ENCODE peak calls at places on chromosomes 13 and 19, in ten cellular contexts. S, E, H, K, Q, C, U, W, V and F are unnamed samples.

GRCh38 chr13:81487151-81487550 is 1146.2 kb upstream of the SPRY2 start:
- DNase-seq in K (no peak), S (no peak), W (no peak), V (no peak), Q (peak), C (no peak), E (no peak), U (no peak), H (peak), F (no peak)

GRCh38 chr19:6489278-6490061 is 7.9 kb upstream of the DENND1C start:
- DNase-seq in C (no peak), W (no peak), V (no peak), Q (no peak), K (no peak), S (no peak), H (no peak), E (no peak), U (no peak), F (no peak)

GRCh38 chr13:102901056-102901455 is 55.2 kb downstream of the ERCC5 start:
- DNase-seq in H (no peak), Q (no peak), V (no peak), W (no peak), C (no peak), S (no peak), K (no peak), E (no peak), U (no peak), F (no peak)

GRCh38 chr19:48896191-48896720 is 2.3 kb downstream of the TULP2 start:
- DNase-seq in W (peak), V (no peak), C (peak), Q (peak), S (no peak), K (no peak), E (no peak), U (no peak), H (peak), F (no peak)

GRCh38 chr19:39398297-39398864 is 7.2 kb downstream of the MED29 start:
- DNase-seq in H (peak), W (peak), E (no peak), Q (no peak), V (no peak), K (no peak), U (no peak), S (peak), C (no peak), F (no peak)

GRCh38 chr13:111508164-111508870 is 187.9 kb downstream of the TEX29 start:
- DNase-seq in C (no peak), U (no peak), V (no peak), K (no peak), W (no peak), S (no peak), Q (no peak), H (no peak), E (no peak), F (no peak)

GRCh38 chr19:6674868-6675305 is 4.9 kb upstream of the TNFSF14 start:
- DNase-seq in K (no peak), V (no peak), E (no peak), S (peak), W (peak), Q (peak), U (no peak), C (peak), H (peak), F (no peak)

GRCh38 chr13:51905787-51906186 is 44.0 kb downstream of the CCDC70 start:
- DNase-seq in V (no peak), K (no peak), E (no peak), Q (no peak), W (no peak), U (no peak), C (no peak), H (no peak), S (no peak), F (no peak)

GRCh38 chr19:4327252-4327876 is 11.3 kb downstream of the STAP2 start:
- DNase-seq in C (peak), S (no peak), U (no peak), K (peak), E (no peak), W (peak), H (peak), Q (peak), V (peak), F (peak)

GRCh38 chr13:112110479-112110878 is 43.5 kb downstream of the SOX1 start:
- DNase-seq in K (no peak), Q (no peak), V (no peak), C (no peak), S (no peak), E (no peak), W (no peak), H (no peak), U (no peak), F (no peak)

GRCh38 chr13:68023838-68024581 is 793.9 kb upstream of the PCDH9 start:
- DNase-seq in U (no peak), H (no peak), V (no peak), S (no peak), K (no peak), W (no peak), Q (no peak), C (no peak), E (no peak), F (no peak)

GRCh38 chr13:113086031-113086750 is 19.4 kb upstream of the F7 start:
- DNase-seq in S (no peak), V (no peak), W (no peak), U (no peak), E (no peak), C (peak), Q (peak), K (no peak), H (no peak), F (no peak)

GRCh38 chr19:46303702-46304397 is 7.0 kb downstream of the HIF3A start:
- DNase-seq in U (no peak), V (peak), E (no peak), S (no peak), Q (peak), C (peak), H (peak), K (no peak), W (peak), F (no peak)

GRCh38 chr19:16268676-16269319 is 55.8 kb upstream of the KLF2 start:
- DNase-seq in K (no peak), W (no peak), E (no peak), V (no peak), U (no peak), Q (no peak), S (no peak), C (no peak), H (no peak), F (no peak)

GRCh38 chr13:77386880-77387606 is 60.1 kb upstream of the MYCBP2 start:
- DNase-seq in S (peak), H (peak), U (no peak), E (peak), K (no peak), C (no peak), Q (no peak), V (no peak), W (peak), F (no peak)

GRCh38 chr13:73000027-73000674 is 58.7 kb upstream of the KLF5 start:
- DNase-seq in E (no peak), Q (no peak), S (no peak), U (no peak), H (peak), K (no peak), C (no peak), W (no peak), V (no peak), F (no peak)

GRCh38 chr19:43306097-43306496 is 36.8 kb upstream of the PSG9 start:
- DNase-seq in S (no peak), K (no peak), C (no peak), E (no peak), W (no peak), Q (no peak), U (no peak), H (no peak), V (no peak), F (no peak)

GRCh38 chr13:44404261-44405139 is 30.9 kb downstream of the SERP2 start:
- DNase-seq in K (no peak), H (no peak), V (peak), S (no peak), U (no peak), W (no peak), E (no peak), C (no peak), Q (no peak), F (no peak)

GRCh38 chr19:30692517-30692870 is 320.3 kb downstream of the ZNF536 start:
- DNase-seq in Q (no peak), V (no peak), C (no peak), E (no peak), S (no peak), K (no peak), W (no peak), H (peak), U (no peak), F (no peak)

GRCh38 chr13:98450495-98451167 is 126.3 kb downstream of the STK24 start:
- DNase-seq in Q (no peak), K (no peak), E (no peak), W (peak), H (no peak), S (no peak), U (no peak), C (no peak), V (no peak), F (no peak)

DNA sequence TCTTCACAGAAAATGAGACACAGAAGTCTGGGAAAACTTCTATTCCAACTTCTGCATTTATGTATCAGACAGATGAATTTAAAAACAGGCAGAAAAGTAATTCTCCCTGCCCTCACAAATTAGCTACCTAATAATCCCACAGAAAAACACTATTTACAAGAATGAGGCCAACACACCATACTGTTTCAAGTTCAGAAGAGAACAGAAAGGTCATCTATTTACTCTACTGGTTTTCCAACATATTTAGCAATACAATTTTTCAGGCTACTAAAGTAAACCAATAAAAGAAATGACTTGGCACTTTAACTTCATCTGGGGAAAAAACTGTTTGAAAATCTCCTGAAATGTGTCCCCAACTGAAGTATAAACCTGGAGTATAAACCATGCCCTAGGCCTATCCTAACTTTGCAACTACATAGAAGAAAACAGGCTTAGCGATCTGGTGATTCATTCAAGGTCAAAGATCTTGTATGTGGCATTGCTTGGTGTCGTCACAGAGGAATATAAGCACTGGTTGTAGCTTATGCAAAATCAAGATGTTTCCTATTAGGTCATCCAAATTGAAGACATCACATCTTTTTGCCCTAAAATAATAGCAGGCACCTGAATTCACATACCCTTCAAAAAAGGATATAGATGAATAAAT is 20.1 kb upstream of the EBPL start:
- DNase-seq in H (peak), Q (no peak), U (peak), W (no peak), K (no peak), V (no peak), S (no peak), C (no peak), E (peak), F (no peak)
- TF ChIP-seq CTCF in H (no peak), Q (no peak), U (no peak), W (no peak), K (no peak), V (no peak), S (no peak), C (no peak), E (no peak), F (no peak)

GRCh38 chr19:50607874-50608785 is 31.6 kb downstream of the SYT3 start:
- DNase-seq in U (peak), W (no peak), K (no peak), H (peak), S (peak), V (no peak), Q (peak), E (no peak), C (peak), F (peak)
- TF ChIP-seq CTCF in U (peak), W (no peak), K (no peak), H (peak), S (peak), V (no peak), Q (peak), E (peak), C (peak), F (no peak)

GRCh38 chr13:92901739-92902138 is 324.9 kb upstream of the GPC6 start:
- DNase-seq in Q (no peak), K (no peak), H (no peak), V (no peak), U (no peak), S (no peak), W (no peak), C (no peak), E (no peak), F (no peak)

GRCh38 chr13:92900455-92900854 is 326.2 kb upstream of the GPC6 start:
- DNase-seq in Q (no peak), K (no peak), S (no peak), E (no peak), U (no peak), H (peak), V (no peak), W (no peak), C (no peak), F (no peak)

DNA sequence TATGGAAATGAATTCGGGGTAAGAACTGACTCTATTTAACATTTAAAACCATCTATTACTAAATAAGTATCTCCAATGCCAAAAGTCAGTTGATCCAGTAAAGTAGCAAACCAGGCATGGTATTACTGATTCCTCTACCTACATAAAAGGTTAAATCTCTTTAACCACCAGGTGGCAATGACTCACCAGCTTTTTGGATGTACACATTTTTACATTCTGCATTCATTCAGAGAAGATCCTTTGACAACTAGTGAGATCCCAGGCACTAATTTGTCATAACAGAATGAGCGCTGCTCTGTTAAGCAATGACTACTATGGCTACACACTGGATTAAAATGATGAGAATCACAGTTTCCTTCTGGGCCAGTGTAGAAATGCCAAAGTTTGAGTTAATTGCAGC is 329.8 kb upstream of the GPC6 start:
- DNase-seq in Q (no peak), C (no peak), K (no peak), H (peak), W (no peak), S (no peak), E (no peak), U (no peak), V (no peak), F (no peak)
- TF ChIP-seq CTCF in Q (peak), C (no peak), K (no peak), H (no peak), W (no peak), S (no peak), E (no peak), U (peak), V (no peak), F (no peak)

DNA sequence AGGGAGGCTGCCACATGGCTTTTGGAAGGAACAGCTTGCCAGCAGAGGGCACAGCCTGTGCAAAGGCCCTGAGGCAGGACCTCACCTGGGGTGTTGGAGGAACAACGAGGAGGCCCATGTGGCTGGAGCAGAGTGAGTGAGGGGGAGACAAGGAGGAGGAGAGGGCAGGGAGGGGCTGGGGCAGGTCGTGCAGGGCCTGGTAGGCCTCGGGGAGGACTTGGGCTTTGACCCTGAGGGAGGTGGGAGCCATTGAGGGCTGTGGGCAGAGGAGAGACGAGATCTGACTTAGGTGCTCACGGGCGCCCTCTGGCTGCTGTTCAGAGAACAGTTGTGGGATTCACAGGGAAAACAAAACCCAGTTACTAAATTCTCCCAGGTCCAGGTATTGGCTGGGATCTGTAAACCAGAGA is 25.2 kb downstream of the ZNRF4 start:
- DNase-seq in V (no peak), E (no peak), U (no peak), Q (peak), C (peak), K (no peak), W (no peak), S (no peak), H (peak), F (no peak)
- TF ChIP-seq CTCF in V (no peak), E (peak), U (peak), Q (peak), C (peak), K (peak), W (peak), S (peak), H (peak), F (no peak)

DNA sequence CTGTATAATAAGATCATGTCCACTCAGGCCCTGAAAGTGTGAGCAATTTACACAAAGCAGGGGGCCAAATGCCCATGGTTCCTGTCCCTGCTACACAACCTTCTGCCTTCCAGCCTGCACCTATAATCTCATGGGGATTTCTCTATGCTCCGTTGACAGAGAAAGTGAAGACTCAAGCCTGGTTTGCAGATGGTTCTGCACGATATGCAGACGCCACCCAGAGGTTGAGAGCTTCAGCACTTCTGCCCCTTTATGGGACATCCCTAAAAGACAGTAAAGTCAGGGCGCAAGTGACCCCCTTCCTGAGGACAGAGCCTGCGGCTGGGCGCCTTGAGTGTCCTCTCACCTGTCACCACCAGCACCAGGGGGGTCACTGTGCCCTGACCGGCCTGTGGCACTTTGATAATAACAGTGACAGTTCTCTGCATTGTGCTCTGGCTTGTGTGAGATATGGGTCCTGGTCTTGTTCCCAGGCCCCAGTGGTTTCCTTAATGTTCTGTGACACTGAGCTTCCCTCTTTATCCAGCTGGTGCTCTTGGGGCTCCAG is 15.1 kb downstream of the LILRA5 start:
- DNase-seq in C (peak), S (no peak), H (no peak), V (peak), Q (no peak), W (no peak), K (no peak), U (no peak), E (no peak), F (no peak)
- TF ChIP-seq CTCF in C (peak), S (no peak), H (no peak), V (no peak), Q (no peak), W (no peak), K (no peak), U (no peak), E (no peak), F (no peak)

GRCh38 chr19:2199861-2200623 is 36.1 kb downstream of the PLEKHJ1 start:
- DNase-seq in S (no peak), W (no peak), V (no peak), K (no peak), U (no peak), H (no peak), Q (no peak), E (no peak), C (no peak), F (no peak)

GRCh38 chr19:2197270-2197669 is 33.5 kb downstream of the DOT1L start:
- DNase-seq in U (no peak), Q (no peak), S (no peak), H (no peak), K (no peak), E (no peak), W (no peak), C (no peak), V (no peak), F (no peak)

GRCh38 chr19:2201473-2202148 is 34.5 kb downstream of the PLEKHJ1 start:
- DNase-seq in W (no peak), K (no peak), U (no peak), Q (no peak), C (no peak), H (no peak), S (no peak), V (no peak), E (no peak), F (no peak)

GRCh38 chr19:2198317-2198716 is 34.6 kb downstream of the DOT1L start:
- DNase-seq in C (no peak), K (no peak), S (no peak), H (no peak), U (no peak), Q (no peak), E (no peak), V (no peak), W (no peak), F (no peak)

DNA sequence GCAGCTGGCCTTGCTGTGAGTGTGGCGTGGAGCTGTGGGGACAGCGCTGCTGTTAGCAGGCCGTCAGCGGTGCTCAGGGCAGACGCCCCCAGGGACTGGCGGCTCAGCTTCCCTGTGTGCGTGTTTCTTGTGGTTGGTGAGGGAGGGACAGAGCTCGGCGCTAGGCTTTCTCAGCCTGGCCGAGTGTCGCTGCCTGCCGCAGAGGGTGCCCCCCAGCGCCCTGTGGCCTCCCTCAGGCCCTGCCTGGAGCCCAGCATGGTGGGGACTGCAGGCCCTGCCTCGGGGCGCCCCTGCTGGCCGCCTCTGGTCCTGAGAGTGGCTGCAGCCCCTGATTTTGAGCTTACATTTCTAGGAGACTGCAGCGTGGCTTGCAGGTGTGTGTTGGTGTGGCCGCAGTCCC is 35.5 kb downstream of the DOT1L start:
- DNase-seq in V (no peak), Q (peak), C (peak), H (no peak), E (no peak), K (no peak), W (no peak), U (no peak), S (no peak), F (no peak)
- TF ChIP-seq CTCF in V (no peak), Q (peak), C (peak), H (peak), E (peak), K (no peak), W (peak), U (peak), S (no peak), F (no peak)

GRCh38 chr13:30577381-30577780 is 40.3 kb upstream of the USPL1 start:
- DNase-seq in V (no peak), U (peak), E (peak), S (peak), C (no peak), W (no peak), H (peak), K (no peak), Q (no peak), F (no peak)

GRCh38 chr13:30585748-30586262 is 31.9 kb upstream of the USPL1 start:
- DNase-seq in W (no peak), C (no peak), U (peak), E (peak), Q (no peak), V (no peak), H (peak), K (no peak), S (no peak), F (no peak)

GRCh38 chr13:30584332-30584731 is 33.4 kb upstream of the USPL1 start:
- DNase-seq in V (no peak), W (no peak), C (no peak), U (no peak), H (no peak), E (no peak), S (no peak), Q (no peak), K (no peak), F (no peak)

GRCh38 chr13:30580852-30581502 is 36.7 kb upstream of the USPL1 start:
- DNase-seq in C (no peak), U (no peak), W (no peak), Q (no peak), S (no peak), E (no peak), K (no peak), H (no peak), V (no peak), F (no peak)

GRCh38 chr13:30581582-30581981 is 36.1 kb upstream of the USPL1 start:
- DNase-seq in W (no peak), V (no peak), S (no peak), C (no peak), E (no peak), H (peak), U (no peak), K (no peak), Q (no peak), F (no peak)
- TF ChIP-seq CTCF in W (no peak), V (no peak), S (peak), C (peak), E (peak), H (peak), U (peak), K (no peak), Q (no peak), F (no peak)

GRCh38 chr19:40798223-40798996 is 581 bp upstream of the EGLN2 start:
- DNase-seq in H (peak), K (peak), E (peak), C (peak), W (peak), V (peak), U (peak), S (peak), Q (peak), F (peak)
- TF ChIP-seq CTCF in H (peak), K (no peak), E (peak), C (peak), W (peak), V (peak), U (peak), S (peak), Q (no peak), F (no peak)

GRCh38 chr19:35544110-35544802 is 1.2 kb upstream of the TMEM147 start:
- DNase-seq in W (no peak), S (no peak), V (no peak), C (no peak), U (no peak), Q (no peak), H (no peak), K (no peak), E (no peak), F (no peak)
- TF ChIP-seq CTCF in W (no peak), S (no peak), V (no peak), C (no peak), U (no peak), Q (no peak), H (no peak), K (no peak), E (no peak), F (no peak)

GRCh38 chr13:109787135-109787954 is 962 bp upstream of the IRS2 start:
- DNase-seq in H (peak), V (no peak), E (no peak), U (no peak), K (no peak), C (peak), W (no peak), S (no peak), Q (peak), F (no peak)
- TF ChIP-seq CTCF in H (no peak), V (no peak), E (no peak), U (no peak), K (no peak), C (no peak), W (no peak), S (no peak), Q (no peak), F (no peak)